ENCODE peak calls at places on chromosomes 12 and 14, in four cellular contexts. Z, L, F and P are unnamed samples.

GRCh38 chr12:65612440-65612839 is 211.8 kb upstream of the HMGA2 start:
- DNase-seq in Z (no peak), L (no peak), F (no peak), P (no peak)

GRCh38 chr14:25308244-25308643 is 258.3 kb upstream of the STXBP6 start:
- DNase-seq in F (no peak), L (no peak), Z (no peak), P (no peak)

GRCh38 chr12:46629331-46630229 is 196.2 kb downstream of the SLC38A4 start:
- DNase-seq in Z (no peak), F (no peak), L (no peak), P (no peak)

GRCh38 chr14:54291491-54292191 is 105.2 kb upstream of the CDKN3 start:
- DNase-seq in F (no peak), Z (no peak), L (no peak), P (no peak)

GRCh38 chr14:68708343-68708742 is 84.5 kb downstream of the ZFP36L1 start:
- DNase-seq in L (no peak), F (no peak), Z (no peak), P (no peak)

GRCh38 chr12:118220697-118221096 is 84.8 kb downstream of the PEBP1 start:
- DNase-seq in L (no peak), Z (no peak), F (peak), P (no peak)

GRCh38 chr14:54818201-54819133 is 84.2 kb downstream of the GCH1 start:
- DNase-seq in F (peak), L (no peak), Z (peak), P (no peak)

GRCh38 chr14:67167420-67168109 is 21.7 kb upstream of the GARIN2 start:
- DNase-seq in L (no peak), Z (no peak), F (no peak), P (no peak)

GRCh38 chr14:60865378-60866127 is 115.3 kb downstream of the TRMT5 start:
- DNase-seq in Z (no peak), F (no peak), L (no peak), P (no peak)

GRCh38 chr12:9787340-9787737 is 26.6 kb upstream of the CD69 start:
- DNase-seq in F (peak), Z (no peak), L (no peak), P (no peak)

GRCh38 chr12:50573271-50573670 is 68.5 kb downstream of the DIP2B start:
- DNase-seq in L (no peak), F (no peak), Z (no peak), P (no peak)

GRCh38 chr14:35915775-35916174 is 89.6 kb downstream of the BRMS1L start:
- DNase-seq in L (no peak), Z (no peak), F (no peak), P (no peak)

GRCh38 chr12:132390287-132391076 is 61.1 kb upstream of the GALNT9 start:
- DNase-seq in F (no peak), L (peak), Z (no peak), P (no peak)

GRCh38 chr12:13562915-13563742 is 366.6 kb downstream of the EMP1 start:
- DNase-seq in Z (no peak), L (no peak), F (no peak), P (no peak)

GRCh38 chr14:105118646-105119409 is 49.7 kb downstream of the JAG2 start:
- DNase-seq in F (no peak), L (no peak), Z (no peak), P (no peak)

GRCh38 chr12:126362490-126362889 is 1297.3 kb downstream of the AACS start:
- DNase-seq in F (no peak), L (no peak), Z (no peak), P (no peak)

GRCh38 chr12:91274886-91275285 is 92.3 kb upstream of the DCN start:
- DNase-seq in Z (no peak), L (no peak), F (peak), P (no peak)

GRCh38 chr12:34602213-34602940 is 580.1 kb downstream of the ALG10 start:
- DNase-seq in F (no peak), Z (no peak), L (peak), P (no peak)

GRCh38 chr14:72942934-72943333 is 16.7 kb downstream of the DCAF4 start:
- DNase-seq in Z (no peak), L (peak), F (no peak), P (no peak)

GRCh38 chr12:67742461-67742860 is 93.9 kb downstream of the DYRK2 start:
- DNase-seq in F (peak), Z (no peak), L (no peak), P (no peak)

GRCh38 chr12:68042212-68042699 is 53.0 kb downstream of the IFNG-AS1 start:
- DNase-seq in Z (no peak), L (no peak), F (peak), P (no peak)

GRCh38 chr12:25436206-25436912 is 116.7 kb downstream of the LMNTD1 start:
- DNase-seq in F (peak), Z (peak), L (no peak), P (no peak)

GRCh38 chr12:83826112-83826511 is 1086.5 kb downstream of the SLC6A15 start:
- DNase-seq in L (no peak), F (peak), Z (no peak), P (no peak)

GRCh38 chr14:68552075-68552474 is 240.8 kb downstream of the ZFP36L1 start:
- DNase-seq in L (no peak), Z (no peak), F (no peak), P (no peak)

GRCh38 chr12:92628476-92628875 is 74.3 kb upstream of the PLEKHG7 start:
- DNase-seq in F (peak), L (no peak), Z (no peak), P (no peak)

GRCh38 chr14:99595034-99595433 is 9.0 kb downstream of the CCDC85C start:
- DNase-seq in L (no peak), F (no peak), Z (no peak), P (peak)

GRCh38 chr14:99596071-99596627 is 7.9 kb downstream of the CCDC85C start:
- DNase-seq in F (no peak), Z (no peak), L (no peak), P (no peak)

GRCh38 chr14:99595524-99595923 is 8.5 kb downstream of the CCDC85C start:
- DNase-seq in F (no peak), Z (no peak), L (no peak), P (no peak)

GRCh38 chr14:99597911-99598600 is 6.0 kb downstream of the CCDC85C start:
- DNase-seq in F (no peak), Z (no peak), L (no peak), P (no peak)

DNA sequence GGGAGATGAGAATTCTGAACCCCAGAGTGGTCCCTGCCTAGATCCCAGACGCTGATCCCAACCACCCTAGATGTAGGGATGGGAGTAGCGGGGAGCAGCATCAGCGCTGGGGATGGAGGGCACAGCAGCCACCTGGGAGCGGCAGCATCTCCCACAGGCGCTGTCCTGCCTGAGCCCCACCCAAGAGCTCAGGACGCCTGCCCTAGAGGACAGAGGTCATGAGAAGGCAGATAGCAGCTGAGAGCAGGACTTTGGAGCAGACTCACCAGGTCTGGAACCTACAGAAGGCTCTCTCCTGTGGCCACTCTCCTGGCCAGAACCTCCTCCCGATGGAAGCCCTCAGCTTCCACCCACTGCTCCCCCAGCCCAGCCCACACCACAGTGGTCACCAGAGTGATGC is 7.2 kb downstream of the CCDC85C start:
- DNase-seq in F (no peak), Z (no peak), L (no peak), P (no peak)
- TF ChIP-seq POLR2A in F (no peak), Z (no peak), L (no peak), P (no peak)

GRCh38 chr14:63203618-63204406 is 431 bp upstream of the RHOJ start:
- DNase-seq in L (peak), Z (peak), F (peak), P (no peak)
- TF ChIP-seq POLR2A in L (no peak), Z (no peak), F (peak), P (no peak)

DNA sequence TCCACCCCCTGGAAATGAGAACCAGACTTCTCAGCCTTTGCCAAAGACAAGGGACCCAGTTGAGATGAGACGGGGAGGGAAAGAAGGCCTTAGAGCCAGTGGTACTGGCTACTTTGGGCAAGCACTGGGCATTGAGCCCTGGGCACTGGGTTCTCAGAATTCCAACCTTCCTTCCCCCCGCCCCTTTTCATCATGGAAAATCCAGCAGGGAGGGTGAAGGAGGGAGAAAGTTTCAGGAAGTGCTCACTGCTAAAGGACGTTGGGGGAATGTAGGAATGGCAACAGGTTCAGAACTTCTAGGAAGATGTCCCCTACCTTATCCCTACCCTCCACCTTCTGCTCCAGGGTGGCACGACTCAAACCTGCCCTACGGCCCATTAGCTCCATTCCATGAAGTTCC is 4.2 kb upstream of the TNS2 start:
- DNase-seq in L (no peak), Z (no peak), F (no peak), P (no peak)
- TF ChIP-seq POLR2A in L (no peak), Z (no peak), F (no peak), P (no peak)

GRCh38 chr12:6851921-6852650 is at the start of gene USP5:
- DNase-seq in F (peak), Z (peak), L (peak), P (peak)
- TF ChIP-seq POLR2A in F (no peak), Z (peak), L (peak), P (peak)

GRCh38 chr14:22379727-22380126 is 209.3 kb downstream of the DAD1 start:
- DNase-seq in L (no peak), F (peak), Z (no peak), P (no peak)
- TF ChIP-seq POLR2A in L (no peak), F (no peak), Z (no peak), P (no peak)

DNA sequence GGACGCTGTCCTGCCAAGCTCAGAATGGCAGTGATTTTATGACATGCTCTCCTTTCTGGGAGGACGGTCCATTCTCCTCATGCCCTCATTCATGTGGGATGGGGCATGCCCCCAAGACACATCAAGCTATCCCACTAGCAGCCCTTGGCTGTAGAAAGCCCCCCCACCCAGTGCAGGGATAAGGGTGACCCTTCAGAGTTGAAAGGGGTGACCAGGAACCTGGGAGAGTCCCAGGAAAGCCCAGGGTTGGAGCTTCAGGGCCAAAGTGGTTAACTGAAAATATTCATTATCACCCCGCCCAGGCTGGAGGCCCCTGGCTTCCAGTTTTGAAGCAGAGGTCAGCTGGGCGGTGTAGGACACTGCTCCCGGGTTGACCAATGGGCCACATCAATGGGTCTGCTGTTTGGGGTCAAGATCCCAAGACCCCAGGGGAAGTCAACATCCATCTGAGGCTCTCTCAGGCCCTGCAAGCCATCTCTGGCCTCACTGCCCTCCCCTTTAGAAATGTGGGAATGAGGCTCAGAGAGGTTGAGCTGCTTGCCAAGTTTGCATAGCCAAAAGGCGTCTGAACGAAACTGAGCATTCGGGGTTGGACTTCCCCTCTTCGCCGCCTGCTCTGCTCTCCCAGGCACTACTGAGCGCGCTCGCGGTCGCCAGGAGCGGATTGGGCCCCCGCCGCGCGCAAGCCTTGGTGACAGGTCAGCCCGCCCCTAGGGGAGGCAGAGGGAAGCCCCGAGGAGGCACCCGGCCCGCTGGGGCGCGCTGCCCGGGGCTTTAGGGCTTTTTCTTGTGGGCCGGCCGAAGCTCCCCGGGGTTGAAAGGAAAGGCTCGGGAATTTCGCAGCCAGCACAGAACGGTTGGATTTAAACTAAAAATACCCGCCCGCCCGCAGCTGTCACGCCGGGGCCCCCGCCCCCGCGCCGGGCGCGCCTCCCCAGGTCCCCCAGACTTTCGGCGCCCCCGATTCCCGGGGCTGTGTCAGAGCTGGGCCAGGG is 630 bp downstream of the SYNE3 start:
- DNase-seq in L (peak), Z (no peak), F (peak), P (peak)
- TF ChIP-seq POLR2A in L (no peak), Z (no peak), F (no peak), P (peak)

GRCh38 chr12:49061157-49061650 is 610 bp upstream of the KMT2D start:
- DNase-seq in L (no peak), Z (no peak), F (no peak), P (no peak)
- TF ChIP-seq POLR2A in L (no peak), Z (no peak), F (no peak), P (no peak)